ENCODE peak calls at places on chromosome X, in ten cellular contexts. O, Q, E, B, N, H, T, K, I and D are unnamed samples.

GRCh38 chrX:66919280-66919832 is 280.5 kb upstream of the EDA2R start:
- DNase-seq in O (no peak), Q (no peak), E (no peak), B (no peak), N (no peak), H (no peak), T (no peak), K (no peak), I (no peak), D (no peak)

GRCh38 chrX:136684120-136684519 is 36.2 kb downstream of the CD40LG start:
- DNase-seq in O (no peak), Q (no peak), E (no peak), B (no peak), N (no peak), H (no peak), T (no peak), K (no peak), I (no peak), D (no peak)

GRCh38 chrX:129480889-129481288 is 42.4 kb downstream of the SMARCA1 start:
- DNase-seq in O (no peak), Q (no peak), E (no peak), B (no peak), N (no peak), H (no peak), T (no peak), K (no peak), I (no peak), D (no peak)

GRCh38 chrX:130994671-130995070 is 63.5 kb upstream of the ARHGAP36 start:
- DNase-seq in O (no peak), Q (no peak), E (peak), B (no peak), N (no peak), H (peak), T (peak), K (peak), I (no peak), D (peak)

GRCh38 chrX:48971325-48972213 is at the start of gene KCND1:
- DNase-seq in O (no peak), Q (no peak), E (no peak), B (no peak), N (no peak), H (peak), T (peak), K (peak), I (peak), D (peak)

GRCh38 chrX:129227376-129227775 is 295.9 kb downstream of the SMARCA1 start:
- DNase-seq in O (no peak), Q (no peak), E (no peak), B (no peak), N (no peak), H (no peak), T (no peak), K (no peak), I (no peak), D (no peak)

GRCh38 chrX:41412261-41413167 is 34.6 kb upstream of the NYX start:
- DNase-seq in O (no peak), Q (no peak), E (no peak), B (no peak), N (no peak), H (no peak), T (no peak), K (no peak), I (no peak), D (peak)

GRCh38 chrX:153297376-153297775 is 24.2 kb downstream of the PNMA6F start:
- DNase-seq in O (no peak), Q (no peak), E (no peak), B (no peak), N (no peak), H (no peak), T (no peak), K (no peak), I (no peak), D (no peak)

GRCh38 chrX:148902581-148902980 is 402.2 kb downstream of the AFF2 start:
- DNase-seq in O (no peak), Q (no peak), E (no peak), B (no peak), N (no peak), H (no peak), T (no peak), K (no peak), I (no peak), D (no peak)

GRCh38 chrX:153564047-153564606 is 34.8 kb downstream of the CCNQ start:
- DNase-seq in O (no peak), Q (no peak), E (no peak), B (no peak), N (no peak), H (no peak), T (no peak), K (no peak), I (no peak), D (no peak)

GRCh38 chrX:38382663-38383062 is 30.3 kb downstream of the OTC start:
- DNase-seq in O (no peak), Q (no peak), E (no peak), B (no peak), N (no peak), H (no peak), T (no peak), K (no peak), I (no peak), D (no peak)

GRCh38 chrX:8629871-8630270 is 102.1 kb downstream of the ANOS1 start:
- DNase-seq in O (no peak), Q (no peak), E (no peak), B (no peak), N (no peak), H (peak), T (no peak), K (no peak), I (no peak), D (no peak)

GRCh38 chrX:103629295-103630170 is 758 bp downstream of the TCEAL1 start:
- DNase-seq in O (no peak), Q (peak), E (peak), B (peak), N (no peak), H (peak), T (peak), K (peak), I (peak), D (peak)

GRCh38 chrX:9788908-9789307 is 2.7 kb downstream of the SHROOM2 start:
- DNase-seq in O (no peak), Q (no peak), E (no peak), B (no peak), N (no peak), H (no peak), T (no peak), K (no peak), I (no peak), D (no peak)

GRCh38 chrX:130990723-130991122 is 67.4 kb upstream of the ARHGAP36 start:
- DNase-seq in O (no peak), Q (no peak), E (no peak), B (no peak), N (no peak), H (no peak), T (no peak), K (no peak), I (no peak), D (no peak)

GRCh38 chrX:101507986-101508385 is 22.7 kb downstream of the ARMCX4 start:
- DNase-seq in O (no peak), Q (no peak), E (no peak), B (no peak), N (no peak), H (no peak), T (no peak), K (no peak), I (no peak), D (no peak)

GRCh38 chrX:46198858-46199257 is 346.4 kb downstream of the ZNF674 start:
- DNase-seq in O (no peak), Q (no peak), E (no peak), B (no peak), N (no peak), H (no peak), T (no peak), K (no peak), I (no peak), D (no peak)

GRCh38 chrX:97876697-97877407 is 993.1 kb downstream of the RPA4 start:
- DNase-seq in O (peak), Q (no peak), E (no peak), B (no peak), N (no peak), H (no peak), T (no peak), K (no peak), I (peak), D (no peak)

GRCh38 chrX:119067023-119067739 is 5.6 kb upstream of the CT47C1 start:
- DNase-seq in O (peak), Q (no peak), E (peak), B (peak), N (no peak), H (peak), T (peak), K (peak), I (peak), D (no peak)